ENCODE peak calls at places on chromosome 17, in four cellular contexts. One of them, this sample, is unnamed.

GRCh38 chr17:62653002-62653830 is 25.7 kb downstream of the MRC2 start:
- DNase-seq in lower lobe of right lung: peak
- DNase-seq in ovary: peak
- DNase-seq in GM13976: peak
- DNase-seq in this sample: peak

GRCh38 chr17:54626146-54626703 is 274.4 kb upstream of the TOM1L1 start:
- DNase-seq in lower lobe of right lung: no peak
- DNase-seq in ovary: no peak
- DNase-seq in GM13976: no peak
- DNase-seq in this sample: no peak

GRCh38 chr17:32259596-32259995 is 6.0 kb upstream of the RHBDL3 start:
- DNase-seq in lower lobe of right lung: no peak
- DNase-seq in ovary: no peak
- DNase-seq in GM13976: no peak
- DNase-seq in this sample: no peak

GRCh38 chr17:74531231-74531761 is at the start of gene CD300LB:
- DNase-seq in lower lobe of right lung: peak
- DNase-seq in ovary: peak
- DNase-seq in GM13976: peak
- DNase-seq in this sample: no peak

GRCh38 chr17:53837131-53837530 is 14.4 kb downstream of the KIF2B start:
- DNase-seq in lower lobe of right lung: no peak
- DNase-seq in ovary: no peak
- DNase-seq in GM13976: no peak
- DNase-seq in this sample: no peak

GRCh38 chr17:1552911-1553310 is 9.7 kb downstream of the PITPNA start:
- DNase-seq in lower lobe of right lung: peak
- DNase-seq in ovary: no peak
- DNase-seq in GM13976: peak
- DNase-seq in this sample: no peak

GRCh38 chr17:80737106-80738019 is 192.7 kb downstream of the RPTOR start:
- DNase-seq in lower lobe of right lung: peak
- DNase-seq in ovary: no peak
- DNase-seq in GM13976: peak
- DNase-seq in this sample: no peak

GRCh38 chr17:49318438-49318965 is 43.5 kb downstream of the ZNF652 start:
- DNase-seq in lower lobe of right lung: no peak
- DNase-seq in ovary: no peak
- DNase-seq in GM13976: no peak
- DNase-seq in this sample: no peak

DNA sequence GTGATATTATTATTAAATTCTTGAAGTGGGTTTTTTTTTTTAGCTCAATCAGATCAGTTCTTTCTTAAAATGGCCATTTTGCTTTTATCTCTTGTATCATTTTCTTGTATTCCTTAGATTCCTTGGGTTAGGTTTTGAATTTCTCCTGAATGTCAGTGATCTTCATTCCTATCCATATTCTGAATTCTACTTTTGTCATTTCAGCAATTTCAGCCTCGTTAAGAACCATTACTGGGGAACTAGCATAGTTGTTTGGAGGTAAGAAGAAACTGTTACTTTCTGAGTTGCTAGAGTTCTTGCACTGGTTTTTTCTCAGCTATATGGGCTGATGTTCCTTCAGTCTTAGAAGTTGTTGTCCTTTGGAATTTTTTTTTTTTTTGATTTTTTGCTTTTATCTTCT is 293.1 kb downstream of the MAP2K4 start:
- DNase-seq in lower lobe of right lung: no peak
- DNase-seq in ovary: no peak
- DNase-seq in GM13976: no peak
- DNase-seq in this sample: no peak
- TF ChIP-seq CTCF in lower lobe of right lung: no peak
- TF ChIP-seq CTCF in ovary: no peak
- TF ChIP-seq CTCF in GM13976: no peak
- TF ChIP-seq CTCF in this sample: no peak

GRCh38 chr17:60908324-60908723 is 230.7 kb downstream of the BCAS3 start:
- DNase-seq in lower lobe of right lung: no peak
- DNase-seq in ovary: no peak
- DNase-seq in GM13976: no peak
- DNase-seq in this sample: no peak
- TF ChIP-seq CTCF in lower lobe of right lung: no peak
- TF ChIP-seq CTCF in ovary: no peak
- TF ChIP-seq CTCF in GM13976: no peak
- TF ChIP-seq CTCF in this sample: no peak

GRCh38 chr17:76075364-76076099 is 951 bp downstream of the GALR2 start:
- DNase-seq in lower lobe of right lung: no peak
- DNase-seq in ovary: no peak
- DNase-seq in GM13976: peak
- DNase-seq in this sample: peak
- TF ChIP-seq CTCF in lower lobe of right lung: no peak
- TF ChIP-seq CTCF in ovary: no peak
- TF ChIP-seq CTCF in GM13976: no peak
- TF ChIP-seq CTCF in this sample: no peak

GRCh38 chr17:57006040-57006439 is 28.1 kb downstream of the SCPEP1 start:
- DNase-seq in lower lobe of right lung: no peak
- DNase-seq in ovary: no peak
- DNase-seq in GM13976: no peak
- DNase-seq in this sample: no peak

GRCh38 chr17:57002904-57003303 is 25.0 kb downstream of the SCPEP1 start:
- DNase-seq in lower lobe of right lung: no peak
- DNase-seq in ovary: no peak
- DNase-seq in GM13976: no peak
- DNase-seq in this sample: no peak

GRCh38 chr17:57001541-57001940 is 23.6 kb downstream of the SCPEP1 start:
- DNase-seq in lower lobe of right lung: no peak
- DNase-seq in ovary: no peak
- DNase-seq in GM13976: no peak
- DNase-seq in this sample: no peak

GRCh38 chr17:57008958-57009357 is 31.0 kb downstream of the SCPEP1 start:
- DNase-seq in lower lobe of right lung: no peak
- DNase-seq in ovary: no peak
- DNase-seq in GM13976: no peak
- DNase-seq in this sample: no peak

GRCh38 chr17:57004944-57005579 is 27.1 kb downstream of the SCPEP1 start:
- DNase-seq in lower lobe of right lung: no peak
- DNase-seq in ovary: no peak
- DNase-seq in GM13976: peak
- DNase-seq in this sample: no peak
- TF ChIP-seq CTCF in lower lobe of right lung: peak
- TF ChIP-seq CTCF in ovary: no peak
- TF ChIP-seq CTCF in GM13976: no peak
- TF ChIP-seq CTCF in this sample: peak

DNA sequence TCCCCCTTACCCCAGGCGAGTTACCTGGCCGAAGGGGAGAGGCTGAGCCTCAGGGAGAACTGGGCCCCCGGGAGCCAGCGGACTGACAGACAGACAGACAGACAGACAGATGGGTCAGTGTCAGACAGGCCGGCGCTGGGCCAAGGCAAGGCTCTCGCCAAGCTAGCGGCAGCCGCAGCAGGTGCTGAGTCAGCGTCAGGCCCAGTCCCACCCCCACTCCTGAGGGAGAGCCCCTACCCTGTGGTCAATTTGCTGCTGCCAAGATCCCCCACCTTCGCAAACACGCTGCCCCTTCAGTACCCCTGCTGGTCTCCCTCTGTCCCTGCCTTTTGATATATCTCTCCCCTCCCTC is 1.5 kb downstream of the FGF11 start:
- DNase-seq in lower lobe of right lung: no peak
- DNase-seq in ovary: peak
- DNase-seq in GM13976: peak
- DNase-seq in this sample: peak
- TF ChIP-seq CTCF in lower lobe of right lung: no peak
- TF ChIP-seq CTCF in ovary: no peak
- TF ChIP-seq CTCF in GM13976: no peak
- TF ChIP-seq CTCF in this sample: no peak

GRCh38 chr17:76351526-76352071 is 2.1 kb downstream of the PRPSAP1 start:
- DNase-seq in lower lobe of right lung: no peak
- DNase-seq in ovary: no peak
- DNase-seq in GM13976: no peak
- DNase-seq in this sample: no peak

GRCh38 chr17:76354747-76355310 is 1.1 kb upstream of the PRPSAP1 start:
- DNase-seq in lower lobe of right lung: peak
- DNase-seq in ovary: no peak
- DNase-seq in GM13976: no peak
- DNase-seq in this sample: no peak

GRCh38 chr17:76353004-76353598 is 615 bp downstream of the PRPSAP1 start:
- DNase-seq in lower lobe of right lung: peak
- DNase-seq in ovary: peak
- DNase-seq in GM13976: peak
- DNase-seq in this sample: peak

GRCh38 chr17:76354317-76354729 is 607 bp upstream of the PRPSAP1 start:
- DNase-seq in lower lobe of right lung: peak
- DNase-seq in ovary: no peak
- DNase-seq in GM13976: no peak
- DNase-seq in this sample: no peak

GRCh38 chr17:76353599-76354316 is at the start of gene PRPSAP1:
- DNase-seq in lower lobe of right lung: peak
- DNase-seq in ovary: peak
- DNase-seq in GM13976: peak
- DNase-seq in this sample: peak
- TF ChIP-seq CTCF in lower lobe of right lung: peak
- TF ChIP-seq CTCF in ovary: peak
- TF ChIP-seq CTCF in GM13976: peak
- TF ChIP-seq CTCF in this sample: no peak

GRCh38 chr17:61641084-61641483 is 50.1 kb upstream of the NACA2 start:
- DNase-seq in lower lobe of right lung: no peak
- DNase-seq in ovary: no peak
- DNase-seq in GM13976: no peak
- DNase-seq in this sample: no peak
- TF ChIP-seq CTCF in lower lobe of right lung: no peak
- TF ChIP-seq CTCF in ovary: no peak
- TF ChIP-seq CTCF in GM13976: no peak
- TF ChIP-seq CTCF in this sample: no peak

GRCh38 chr17:46722662-46723285 is 95.7 kb downstream of the WNT3 start:
- DNase-seq in lower lobe of right lung: no peak
- DNase-seq in ovary: no peak
- DNase-seq in GM13976: no peak
- DNase-seq in this sample: no peak
- TF ChIP-seq CTCF in lower lobe of right lung: no peak
- TF ChIP-seq CTCF in ovary: no peak
- TF ChIP-seq CTCF in GM13976: no peak
- TF ChIP-seq CTCF in this sample: no peak

GRCh38 chr17:4968166-4968915 is 724 bp upstream of the SPAG7 start:
- DNase-seq in lower lobe of right lung: no peak
- DNase-seq in ovary: no peak
- DNase-seq in GM13976: no peak
- DNase-seq in this sample: peak
- TF ChIP-seq CTCF in lower lobe of right lung: no peak
- TF ChIP-seq CTCF in ovary: no peak
- TF ChIP-seq CTCF in GM13976: no peak
- TF ChIP-seq CTCF in this sample: no peak

DNA sequence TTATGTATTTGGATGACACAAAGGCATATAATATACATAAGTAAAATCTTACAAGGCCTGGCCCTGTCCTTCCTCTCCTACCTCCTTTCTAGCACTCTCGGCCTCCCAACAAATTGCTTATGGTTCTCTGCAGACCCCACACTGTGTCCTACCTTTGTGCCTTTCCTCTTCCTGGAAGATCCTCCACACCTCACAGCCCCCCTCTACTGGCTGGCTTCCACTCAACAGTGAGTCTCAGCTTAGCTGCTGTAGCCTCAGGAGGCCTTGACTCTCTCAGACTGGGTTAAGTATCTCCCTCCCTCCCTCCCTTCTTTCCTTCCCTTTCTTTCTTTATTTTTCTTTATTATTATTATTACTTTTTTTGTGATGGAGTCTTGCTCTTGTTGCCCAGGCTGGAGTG is 8.3 kb upstream of the SLC52A1 start:
- DNase-seq in lower lobe of right lung: no peak
- DNase-seq in ovary: no peak
- DNase-seq in GM13976: no peak
- DNase-seq in this sample: no peak
- TF ChIP-seq CTCF in lower lobe of right lung: no peak
- TF ChIP-seq CTCF in ovary: no peak
- TF ChIP-seq CTCF in GM13976: no peak
- TF ChIP-seq CTCF in this sample: no peak

This sample was measured in glutamatergic neuron.